ENCODE peak calls at places on chromosomes 1 and 21, in four cellular contexts. X, H, M and Y are unnamed samples.
A peak's percentile ranks its signal among the peaks of the same experiment; 100 is the strongest.

GRCh38 chr1:57512386-57512785 is 88.5 kb upstream of the DAB1 start:
- DNase-seq in X (no peak), H (no peak), M (no peak), Y (no peak)

GRCh38 chr1:117656202-117656641 is 50.4 kb downstream of the TENT5C start:
- DNase-seq in X (no peak), H (peak; percentile 40), M (no peak), Y (no peak)

GRCh38 chr1:119276558-119276957 is 92.0 kb upstream of the HAO2 start:
- DNase-seq in X (no peak), H (no peak), M (no peak), Y (no peak)

GRCh38 chr1:27940870-27941269 is 6.1 kb downstream of the SMPDL3B start:
- DNase-seq in X (no peak), H (no peak), M (no peak), Y (no peak)

GRCh38 chr1:116498789-116499628 is 71.8 kb downstream of the CD58 start:
- DNase-seq in X (peak; percentile 61), H (no peak), M (peak; percentile 77), Y (peak; percentile 70)

GRCh38 chr1:187078916-187079315 is 250.2 kb downstream of the PLA2G4A start:
- DNase-seq in X (no peak), H (no peak), M (no peak), Y (no peak)

GRCh38 chr1:154342836-154343472 is 17.6 kb downstream of the ATP8B2 start:
- DNase-seq in X (no peak), H (peak; percentile 57), M (no peak), Y (no peak)

GRCh38 chr1:115862406-115862805 is 21.5 kb upstream of the NHLH2 start:
- DNase-seq in X (no peak), H (no peak), M (no peak), Y (no peak)

GRCh38 chr1:27004471-27005165 is 8.0 kb downstream of the TENT5B start:
- DNase-seq in X (peak; percentile 67), H (peak; percentile 69), M (no peak), Y (peak; percentile 48)

GRCh38 chr1:40132383-40133121 is 28.6 kb upstream of the RLF start:
- DNase-seq in X (no peak), H (no peak), M (no peak), Y (no peak)

GRCh38 chr1:228280106-228280901 is 72.5 kb downstream of the OBSCN start:
- DNase-seq in X (no peak), H (no peak), M (no peak), Y (no peak)

GRCh38 chr1:219927956-219928790 is at the start of gene SLC30A10:
- DNase-seq in X (no peak), H (no peak), M (peak; percentile 28), Y (peak; percentile 75)

GRCh38 chr1:45306319-45306718 is 20.4 kb upstream of the HPDL start:
- DNase-seq in X (peak; percentile 60), H (no peak), M (no peak), Y (no peak)

GRCh38 chr1:25544819-25545218 is 1.4 kb downstream of the LDLRAP1 start:
- DNase-seq in X (no peak), H (peak; percentile 59), M (no peak), Y (no peak)
- TF ChIP-seq CTCF in X (no peak), H (no peak), M (no peak), Y (no peak)

GRCh38 chr1:38014171-38014570 is 1.6 kb downstream of the UTP11 start:
- DNase-seq in X (no peak), H (no peak), M (no peak), Y (no peak)
- TF ChIP-seq CTCF in X (peak; percentile 22), H (no peak), M (peak; percentile 17), Y (no peak)

GRCh38 chr21:42219606-42220137 is 732 bp downstream of the ABCG1 start:
- DNase-seq in X (peak; percentile 5), H (no peak), M (no peak), Y (peak; percentile 67)
- TF ChIP-seq CTCF in X (no peak), H (no peak), M (no peak), Y (no peak)

GRCh38 chr1:2382621-2383361 is 8.6 kb downstream of the MORN1 start:
- DNase-seq in X (no peak), H (peak; percentile 30), M (peak; percentile 56), Y (peak; percentile 77)
- TF ChIP-seq CTCF in X (peak; percentile 44), H (no peak), M (peak; percentile 64), Y (peak; percentile 70)

GRCh38 chr1:82778612-82779011 is 977.9 kb downstream of the ADGRL2 start:
- DNase-seq in X (no peak), H (no peak), M (no peak), Y (no peak)
- TF ChIP-seq CTCF in X (no peak), H (no peak), M (peak; percentile 54), Y (peak; percentile 58)

GRCh38 chr21:37267269-37268185 is at the start of gene VPS26C:
- DNase-seq in X (peak; percentile 99), H (peak; percentile 99), M (peak; percentile 94), Y (peak; percentile 97)
- TF ChIP-seq CTCF in X (peak; percentile 2), H (peak; percentile 11), M (no peak), Y (no peak)

GRCh38 chr1:210328746-210329488 is at the start of gene HHAT:
- DNase-seq in X (peak; percentile 67), H (peak; percentile 84), M (peak; percentile 65), Y (peak; percentile 63)
- TF ChIP-seq CTCF in X (no peak), H (no peak), M (peak; percentile 17), Y (no peak)

GRCh38 chr21:45359451-45360217 is 45.3 kb upstream of the COL18A1 start:
- DNase-seq in X (no peak), H (no peak), M (no peak), Y (no peak)
- TF ChIP-seq CTCF in X (no peak), H (no peak), M (no peak), Y (no peak)

DNA sequence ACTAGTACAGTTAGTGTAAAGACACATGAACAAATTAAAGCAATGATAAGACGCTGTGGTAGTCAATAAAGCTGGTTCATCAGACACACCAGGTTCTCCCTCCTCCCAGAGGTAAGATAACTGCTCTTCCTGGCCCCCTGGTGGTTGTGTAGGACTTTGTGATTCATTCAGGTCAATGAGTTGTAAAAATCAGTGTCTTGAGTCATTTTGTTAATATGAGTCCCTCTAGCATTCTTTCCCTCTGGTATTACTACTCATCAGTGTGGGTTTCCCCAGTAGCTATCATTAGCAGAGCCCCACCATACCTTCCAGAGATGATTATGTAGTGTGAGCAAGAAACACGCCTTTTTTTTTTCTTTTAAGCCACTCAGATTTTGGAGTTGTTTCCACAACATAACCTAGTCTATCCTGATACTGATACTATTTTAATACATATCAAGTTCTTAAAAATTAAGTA is 3.6 kb upstream of the SETDB1 start:
- DNase-seq in X (peak; percentile 93), H (peak; percentile 55), M (peak; percentile 64), Y (peak; percentile 66)
- TF ChIP-seq CTCF in X (peak; percentile 86), H (peak; percentile 67), M (peak; percentile 89), Y (peak; percentile 73)